ENCODE peak calls at places on chromosomes 4 and X, in six cellular contexts. One of them, this sample, is unnamed.

GRCh38 chr4:173436149-173436579 is 37.2 kb upstream of the SCRG1 start:
- DNase-seq in PC-9: no peak
- DNase-seq in HS-5: peak; percentile 44
- DNase-seq in NCI-H1092 treated with DMSO at 0.1 percent for 48 hours: peak; percentile 9
- DNase-seq in effector CD4-positive, alpha-beta T cell: no peak
- DNase-seq in Peyer's patch: no peak
- DNase-seq in this sample: peak; percentile 26

GRCh38 chrX:56726609-56727008 is 2.4 kb upstream of the NBDY start:
- DNase-seq in effector CD4-positive, alpha-beta T cell: peak; percentile 8
- DNase-seq in HS-5: no peak
- DNase-seq in PC-9: peak; percentile 29
- DNase-seq in Peyer's patch: no peak
- DNase-seq in NCI-H1092 treated with DMSO at 0.1 percent for 48 hours: peak; percentile 58
- DNase-seq in this sample: peak; percentile 59

GRCh38 chr4:82798168-82799005 is at the start of gene SCD5:
- DNase-seq in NCI-H1092 treated with DMSO at 0.1 percent for 48 hours: peak; percentile 48
- DNase-seq in HS-5: peak; percentile 65
- DNase-seq in PC-9: peak; percentile 73
- DNase-seq in effector CD4-positive, alpha-beta T cell: no peak
- DNase-seq in Peyer's patch: peak; percentile 69
- DNase-seq in this sample: peak; percentile 86

GRCh38 chrX:41956027-41956426 is 32.7 kb upstream of the CASK start:
- DNase-seq in NCI-H1092 treated with DMSO at 0.1 percent for 48 hours: no peak
- DNase-seq in HS-5: no peak
- DNase-seq in PC-9: no peak
- DNase-seq in effector CD4-positive, alpha-beta T cell: no peak
- DNase-seq in Peyer's patch: no peak
- DNase-seq in this sample: peak; percentile 38

GRCh38 chrX:20527458-20528099 is 260.9 kb upstream of the RPS6KA3 start:
- DNase-seq in HS-5: no peak
- DNase-seq in effector CD4-positive, alpha-beta T cell: no peak
- DNase-seq in PC-9: no peak
- DNase-seq in Peyer's patch: no peak
- DNase-seq in NCI-H1092 treated with DMSO at 0.1 percent for 48 hours: peak; percentile 79
- DNase-seq in this sample: peak; percentile 27

GRCh38 chr4:118326585-118326984 is 26.2 kb downstream of the PRSS12 start:
- DNase-seq in Peyer's patch: no peak
- DNase-seq in PC-9: no peak
- DNase-seq in HS-5: no peak
- DNase-seq in effector CD4-positive, alpha-beta T cell: no peak
- DNase-seq in NCI-H1092 treated with DMSO at 0.1 percent for 48 hours: no peak
- DNase-seq in this sample: no peak

GRCh38 chrX:53481816-53482485 is 47.8 kb upstream of the HSD17B10 start:
- DNase-seq in HS-5: peak; percentile 13
- DNase-seq in effector CD4-positive, alpha-beta T cell: peak; percentile 16
- DNase-seq in Peyer's patch: peak; percentile 43
- DNase-seq in NCI-H1092 treated with DMSO at 0.1 percent for 48 hours: peak; percentile 79
- DNase-seq in PC-9: peak; percentile 47
- DNase-seq in this sample: peak; percentile 77

GRCh38 chr4:7904942-7905341 is 34.7 kb downstream of the AFAP1 start:
- DNase-seq in HS-5: peak; percentile 72
- DNase-seq in Peyer's patch: no peak
- DNase-seq in NCI-H1092 treated with DMSO at 0.1 percent for 48 hours: no peak
- DNase-seq in effector CD4-positive, alpha-beta T cell: no peak
- DNase-seq in PC-9: no peak
- DNase-seq in this sample: peak; percentile 74

GRCh38 chrX:107135076-107135964 is 16.7 kb upstream of the RBM41 start:
- DNase-seq in Peyer's patch: no peak
- DNase-seq in HS-5: peak; percentile 25
- DNase-seq in effector CD4-positive, alpha-beta T cell: no peak
- DNase-seq in NCI-H1092 treated with DMSO at 0.1 percent for 48 hours: no peak
- DNase-seq in PC-9: peak; percentile 38
- DNase-seq in this sample: peak; percentile 85

GRCh38 chrX:72247206-72247944 is 8.5 kb upstream of the ERCC6L start:
- DNase-seq in HS-5: no peak
- DNase-seq in PC-9: no peak
- DNase-seq in NCI-H1092 treated with DMSO at 0.1 percent for 48 hours: peak; percentile 79
- DNase-seq in Peyer's patch: peak; percentile 59
- DNase-seq in effector CD4-positive, alpha-beta T cell: no peak
- DNase-seq in this sample: no peak

GRCh38 chrX:112083624-112084326 is 1.2 kb upstream of the TRPC5 start:
- DNase-seq in Peyer's patch: no peak
- DNase-seq in NCI-H1092 treated with DMSO at 0.1 percent for 48 hours: no peak
- DNase-seq in HS-5: no peak
- DNase-seq in effector CD4-positive, alpha-beta T cell: no peak
- DNase-seq in PC-9: no peak
- DNase-seq in this sample: no peak

GRCh38 chr4:17809667-17810066 is 890 bp downstream of the DCAF16 start:
- DNase-seq in NCI-H1092 treated with DMSO at 0.1 percent for 48 hours: no peak
- DNase-seq in Peyer's patch: no peak
- DNase-seq in PC-9: no peak
- DNase-seq in HS-5: no peak
- DNase-seq in effector CD4-positive, alpha-beta T cell: no peak
- DNase-seq in this sample: no peak

GRCh38 chrX:50071507-50071906 is 129.3 kb downstream of the AKAP4 start:
- DNase-seq in PC-9: no peak
- DNase-seq in HS-5: no peak
- DNase-seq in effector CD4-positive, alpha-beta T cell: no peak
- DNase-seq in NCI-H1092 treated with DMSO at 0.1 percent for 48 hours: no peak
- DNase-seq in Peyer's patch: no peak
- DNase-seq in this sample: no peak

GRCh38 chrX:7083468-7084396 is 63.8 kb upstream of the STS start:
- DNase-seq in effector CD4-positive, alpha-beta T cell: peak; percentile 42
- DNase-seq in Peyer's patch: no peak
- DNase-seq in PC-9: peak; percentile 51
- DNase-seq in NCI-H1092 treated with DMSO at 0.1 percent for 48 hours: no peak
- DNase-seq in HS-5: peak; percentile 76
- DNase-seq in this sample: peak; percentile 82

GRCh38 chrX:119468186-119468929 is at the start of gene SLC25A5:
- DNase-seq in NCI-H1092 treated with DMSO at 0.1 percent for 48 hours: peak; percentile 90
- DNase-seq in HS-5: no peak
- DNase-seq in effector CD4-positive, alpha-beta T cell: peak; percentile 69
- DNase-seq in Peyer's patch: peak; percentile 90
- DNase-seq in PC-9: peak; percentile 91
- DNase-seq in this sample: peak; percentile 84

GRCh38 chr4:54229631-54230478 is 762 bp downstream of the PDGFRA start:
- DNase-seq in Peyer's patch: no peak
- DNase-seq in NCI-H1092 treated with DMSO at 0.1 percent for 48 hours: no peak
- DNase-seq in effector CD4-positive, alpha-beta T cell: no peak
- DNase-seq in HS-5: no peak
- DNase-seq in PC-9: no peak
- DNase-seq in this sample: no peak

GRCh38 chrX:74300869-74301268 is 3.1 kb upstream of the ZCCHC13 start:
- DNase-seq in Peyer's patch: no peak
- DNase-seq in PC-9: no peak
- DNase-seq in NCI-H1092 treated with DMSO at 0.1 percent for 48 hours: no peak
- DNase-seq in HS-5: no peak
- DNase-seq in effector CD4-positive, alpha-beta T cell: no peak
- DNase-seq in this sample: no peak

GRCh38 chrX:104335765-104336164 is 81.0 kb upstream of the ESX1 start:
- DNase-seq in effector CD4-positive, alpha-beta T cell: no peak
- DNase-seq in NCI-H1092 treated with DMSO at 0.1 percent for 48 hours: no peak
- DNase-seq in PC-9: peak; percentile 21
- DNase-seq in Peyer's patch: no peak
- DNase-seq in HS-5: no peak
- DNase-seq in this sample: peak; percentile 14

GRCh38 chr4:75036046-75036445 is 103.1 kb downstream of the PARM1 start:
- DNase-seq in Peyer's patch: no peak
- DNase-seq in effector CD4-positive, alpha-beta T cell: no peak
- DNase-seq in NCI-H1092 treated with DMSO at 0.1 percent for 48 hours: no peak
- DNase-seq in HS-5: no peak
- DNase-seq in PC-9: no peak
- DNase-seq in this sample: no peak

GRCh38 chr4:140344621-140345020 is 28.8 kb upstream of the SCOC start:
- DNase-seq in Peyer's patch: no peak
- DNase-seq in effector CD4-positive, alpha-beta T cell: no peak
- DNase-seq in HS-5: no peak
- DNase-seq in PC-9: no peak
- DNase-seq in NCI-H1092 treated with DMSO at 0.1 percent for 48 hours: no peak
- DNase-seq in this sample: peak; percentile 37

GRCh38 chr4:14168919-14169318 is 541.4 kb upstream of the BOD1L1 start:
- DNase-seq in PC-9: peak; percentile 77
- DNase-seq in NCI-H1092 treated with DMSO at 0.1 percent for 48 hours: peak; percentile 76
- DNase-seq in effector CD4-positive, alpha-beta T cell: no peak
- DNase-seq in HS-5: peak; percentile 95
- DNase-seq in Peyer's patch: no peak
- DNase-seq in this sample: peak; percentile 96

GRCh38 chr4:176538217-176538925 is 218.6 kb downstream of the SPCS3 start:
- DNase-seq in HS-5: peak; percentile 79
- DNase-seq in NCI-H1092 treated with DMSO at 0.1 percent for 48 hours: no peak
- DNase-seq in PC-9: no peak
- DNase-seq in Peyer's patch: no peak
- DNase-seq in effector CD4-positive, alpha-beta T cell: no peak
- DNase-seq in this sample: peak; percentile 90

GRCh38 chr4:7779194-7779768 is 160.4 kb downstream of the AFAP1 start:
- DNase-seq in effector CD4-positive, alpha-beta T cell: no peak
- DNase-seq in NCI-H1092 treated with DMSO at 0.1 percent for 48 hours: no peak
- DNase-seq in HS-5: no peak
- DNase-seq in Peyer's patch: peak; percentile 23
- DNase-seq in PC-9: no peak
- DNase-seq in this sample: no peak

GRCh38 chr4:52574036-52574435 is 85.1 kb downstream of the USP46 start:
- DNase-seq in HS-5: no peak
- DNase-seq in Peyer's patch: no peak
- DNase-seq in PC-9: no peak
- DNase-seq in effector CD4-positive, alpha-beta T cell: no peak
- DNase-seq in NCI-H1092 treated with DMSO at 0.1 percent for 48 hours: no peak
- DNase-seq in this sample: peak; percentile 39

GRCh38 chr4:80071643-80072606 is 1.1 kb downstream of the ANTXR2 start:
- DNase-seq in effector CD4-positive, alpha-beta T cell: peak; percentile 39
- DNase-seq in HS-5: no peak
- DNase-seq in Peyer's patch: peak; percentile 73
- DNase-seq in NCI-H1092 treated with DMSO at 0.1 percent for 48 hours: peak; percentile 31
- DNase-seq in PC-9: no peak
- DNase-seq in this sample: peak; percentile 40

GRCh38 chr4:150746156-150746555 is 164.2 kb downstream of the MAB21L2 start:
- DNase-seq in effector CD4-positive, alpha-beta T cell: no peak
- DNase-seq in Peyer's patch: no peak
- DNase-seq in HS-5: peak; percentile 18
- DNase-seq in NCI-H1092 treated with DMSO at 0.1 percent for 48 hours: no peak
- DNase-seq in PC-9: no peak
- DNase-seq in this sample: peak; percentile 19